ENCODE peak calls at places on chromosome 7, in nine cellular contexts. F, C, G, H, B, V, Y, U and E are unnamed samples.

GRCh38 chr7:50982626-50983025 is 199.9 kb upstream of the GRB10 start:
- DNase-seq in F (no peak), U (no peak), Y (no peak), G (no peak), H (no peak), B (no peak), V (no peak), C (no peak), E (no peak)

GRCh38 chr7:133081119-133081604 is 728 bp downstream of the CHCHD3 start:
- DNase-seq in Y (no peak), C (no peak), G (no peak), U (no peak), V (no peak), H (peak), B (peak), F (no peak), E (no peak)

GRCh38 chr7:73974101-73974947 is 53.6 kb upstream of the ELN start:
- DNase-seq in F (no peak), C (no peak), Y (no peak), V (no peak), H (no peak), B (peak), U (no peak), G (no peak), E (no peak)

GRCh38 chr7:81367335-81367801 is 402.5 kb downstream of the HGF start:
- DNase-seq in V (no peak), H (no peak), G (no peak), B (no peak), Y (peak), C (no peak), U (no peak), F (no peak), E (no peak)

GRCh38 chr7:129240119-129240815 is 15.4 kb downstream of the AHCYL2 start:
- DNase-seq in F (no peak), Y (no peak), B (no peak), U (no peak), V (no peak), H (no peak), G (no peak), C (no peak), E (no peak)

GRCh38 chr7:5429253-5429856 is 5.7 kb upstream of the TNRC18 start:
- DNase-seq in V (peak), Y (peak), H (no peak), F (peak), G (no peak), U (no peak), C (no peak), B (peak), E (peak)

GRCh38 chr7:129671276-129671675 is 59.8 kb downstream of the NRF1 start:
- DNase-seq in U (no peak), B (no peak), V (no peak), F (no peak), Y (no peak), C (no peak), G (no peak), H (no peak), E (no peak)

GRCh38 chr7:138188290-138188858 is 112.1 kb downstream of the AKR1D1 start:
- DNase-seq in B (no peak), Y (no peak), H (no peak), F (no peak), U (no peak), V (no peak), G (no peak), C (no peak), E (no peak)

GRCh38 chr7:55192718-55193117 is 172.4 kb upstream of the LANCL2 start:
- DNase-seq in C (no peak), U (no peak), B (no peak), Y (no peak), G (no peak), H (no peak), V (no peak), F (no peak), E (no peak)

GRCh38 chr7:143384741-143385631 is 3.8 kb downstream of the ZYX start:
- DNase-seq in C (no peak), H (no peak), G (no peak), Y (no peak), F (no peak), B (no peak), U (no peak), V (no peak), E (no peak)

GRCh38 chr7:26284995-26285632 is 6.5 kb upstream of the SNX10 start:
- DNase-seq in B (no peak), C (no peak), Y (no peak), U (no peak), G (no peak), H (no peak), V (peak), F (no peak), E (no peak)

GRCh38 chr7:100655908-100656674 is at the start of gene ACTL6B:
- DNase-seq in Y (peak), C (peak), F (peak), V (peak), U (no peak), H (peak), B (peak), G (peak), E (no peak)

GRCh38 chr7:30226593-30227268 is 57.7 kb upstream of the ZNRF2 start:
- DNase-seq in U (no peak), F (peak), V (peak), G (no peak), Y (no peak), H (no peak), C (no peak), B (peak), E (no peak)

GRCh38 chr7:114392686-114393085 is 21.9 kb upstream of the FOXP2 start:
- DNase-seq in C (no peak), B (no peak), H (no peak), G (no peak), Y (no peak), V (no peak), U (no peak), F (no peak), E (no peak)

GRCh38 chr7:24573008-24573553 is at the start of gene PALS2:
- DNase-seq in H (peak), B (peak), V (peak), C (peak), U (peak), Y (peak), F (no peak), G (peak), E (peak)

GRCh38 chr7:129354428-129355157 is 79.6 kb upstream of the STRIP2 start:
- DNase-seq in Y (no peak), C (no peak), V (no peak), B (no peak), U (no peak), G (no peak), F (no peak), H (no peak), E (no peak)